ENCODE peak calls at places on chromosome 9, in seven cellular contexts. F is HFFc6; U is coronary artery; Q is posterior cingulate gyrus; G is germinal center; O is stimulated activated naive CD8-positive, alpha-beta T cell treated with anti-CD3 and anti-CD28 coated beads, Interleukin-15, Interleukin-2, amounts not matched to agents 100 U/mL and 50 U/mL, for 24 hours; S is GM23338. E is an unnamed sample.

GRCh38 chr9:131274674-131275331 is 1.5 kb downstream of the FAM78A start:
- DNase-seq in S (no peak), G (no peak), U (no peak), Q (no peak), F (no peak), O (no peak), E (no peak)

GRCh38 chr9:38359297-38359653 is 33.2 kb upstream of the ALDH1B1 start:
- DNase-seq in U (peak), O (no peak), F (no peak), S (no peak), G (no peak), Q (no peak), E (no peak)

GRCh38 chr9:129287595-129288305 is 109.7 kb upstream of the IER5L start:
- DNase-seq in F (no peak), Q (no peak), G (no peak), S (no peak), U (peak), O (no peak), E (peak)

GRCh38 chr9:76366275-76366674 is 28.0 kb downstream of the RFK start:
- DNase-seq in Q (no peak), F (no peak), U (no peak), O (no peak), S (no peak), G (no peak), E (no peak)

GRCh38 chr9:114446036-114446435 is 58.3 kb upstream of the AKNA start:
- DNase-seq in O (no peak), Q (no peak), S (no peak), G (no peak), U (no peak), F (peak), E (no peak)

GRCh38 chr9:134396258-134396742 is 70.0 kb downstream of the RXRA start:
- DNase-seq in O (peak), F (no peak), G (peak), Q (no peak), S (no peak), U (no peak), E (no peak)

GRCh38 chr9:131276891-131277672 is 772 bp upstream of the FAM78A start:
- DNase-seq in S (no peak), Q (no peak), F (no peak), U (no peak), O (peak), G (peak), E (no peak)

GRCh38 chr9:120474579-120475243 is 105.3 kb downstream of the CDK5RAP2 start:
- DNase-seq in Q (no peak), U (no peak), F (no peak), S (no peak), G (no peak), O (no peak), E (peak)

GRCh38 chr9:23825143-23825531 is 903 bp downstream of the ELAVL2 start:
- DNase-seq in O (no peak), G (no peak), Q (no peak), F (no peak), S (peak), U (no peak), E (no peak)

GRCh38 chr9:114172981-114173833 is 17.9 kb downstream of the COL27A1 start:
- DNase-seq in S (no peak), O (no peak), Q (no peak), U (no peak), F (peak), G (no peak), E (no peak)

GRCh38 chr9:82457959-82458358 is 469.4 kb downstream of the SPATA31D1 start:
- DNase-seq in O (no peak), U (no peak), S (no peak), F (no peak), Q (no peak), G (no peak), E (no peak)

GRCh38 chr9:105187781-105188180 is 56.7 kb upstream of the SLC44A1 start:
- DNase-seq in F (peak), S (no peak), O (no peak), U (no peak), Q (no peak), G (no peak), E (no peak)

E was measured in esophagus muscularis mucosa.